ENCODE peak calls at places on chromosomes 5 and 9, in nine cellular contexts. One of them, this sample, is unnamed.

GRCh38 chr5:102826629-102827028 is 71.5 kb downstream of the PAM start:
- DNase-seq in IMR-90: no peak
- DNase-seq in AG10803: no peak
- DNase-seq in adrenal gland: no peak
- DNase-seq in fibroblast of villous mesenchyme: no peak
- DNase-seq in body of pancreas: no peak
- DNase-seq in suprapubic skin: no peak
- DNase-seq in fibroblast of pulmonary artery: no peak
- DNase-seq in uterus: no peak
- DNase-seq in this sample: no peak

GRCh38 chr5:58582411-58583393 is at the start of gene RAB3C:
- DNase-seq in IMR-90: peak; percentile 90
- DNase-seq in AG10803: peak; percentile 90
- DNase-seq in adrenal gland: peak; percentile 94
- DNase-seq in fibroblast of villous mesenchyme: peak; percentile 91
- DNase-seq in body of pancreas: peak; percentile 97
- DNase-seq in suprapubic skin: peak; percentile 88
- DNase-seq in fibroblast of pulmonary artery: peak; percentile 94
- DNase-seq in uterus: peak; percentile 77
- DNase-seq in this sample: peak; percentile 85

GRCh38 chr5:60521379-60522298 is 178.3 kb downstream of the DEPDC1B start:
- DNase-seq in IMR-90: no peak
- DNase-seq in AG10803: no peak
- DNase-seq in adrenal gland: no peak
- DNase-seq in fibroblast of villous mesenchyme: no peak
- DNase-seq in body of pancreas: no peak
- DNase-seq in suprapubic skin: no peak
- DNase-seq in fibroblast of pulmonary artery: no peak
- DNase-seq in uterus: no peak
- DNase-seq in this sample: no peak

GRCh38 chr9:104580562-104580961 is 11.6 kb downstream of the OR13C8 start:
- DNase-seq in IMR-90: no peak
- DNase-seq in AG10803: no peak
- DNase-seq in adrenal gland: no peak
- DNase-seq in fibroblast of villous mesenchyme: no peak
- DNase-seq in body of pancreas: no peak
- DNase-seq in suprapubic skin: no peak
- DNase-seq in fibroblast of pulmonary artery: no peak
- DNase-seq in uterus: no peak
- DNase-seq in this sample: no peak

GRCh38 chr9:37574996-37575395 is 1.2 kb downstream of the FBXO10 start:
- DNase-seq in IMR-90: peak; percentile 41
- DNase-seq in AG10803: no peak
- DNase-seq in adrenal gland: no peak
- DNase-seq in fibroblast of villous mesenchyme: peak; percentile 11
- DNase-seq in body of pancreas: no peak
- DNase-seq in suprapubic skin: no peak
- DNase-seq in fibroblast of pulmonary artery: no peak
- DNase-seq in uterus: no peak
- DNase-seq in this sample: no peak

GRCh38 chr5:135232958-135233357 is 166.1 kb downstream of the MACROH2A1 start:
- DNase-seq in IMR-90: no peak
- DNase-seq in AG10803: no peak
- DNase-seq in adrenal gland: no peak
- DNase-seq in fibroblast of villous mesenchyme: no peak
- DNase-seq in body of pancreas: no peak
- DNase-seq in suprapubic skin: no peak
- DNase-seq in fibroblast of pulmonary artery: no peak
- DNase-seq in uterus: no peak
- DNase-seq in this sample: peak; percentile 21

GRCh38 chr5:72402381-72402890 is 82.3 kb downstream of the PTCD2 start:
- DNase-seq in IMR-90: peak; percentile 85
- DNase-seq in AG10803: peak; percentile 52
- DNase-seq in adrenal gland: no peak
- DNase-seq in fibroblast of villous mesenchyme: peak; percentile 51
- DNase-seq in body of pancreas: no peak
- DNase-seq in suprapubic skin: no peak
- DNase-seq in fibroblast of pulmonary artery: no peak
- DNase-seq in uterus: no peak
- DNase-seq in this sample: no peak

GRCh38 chr9:33840381-33840780 is 23.4 kb downstream of the UBE2R2 start:
- DNase-seq in IMR-90: peak; percentile 32
- DNase-seq in AG10803: peak; percentile 65
- DNase-seq in adrenal gland: no peak
- DNase-seq in fibroblast of villous mesenchyme: peak; percentile 41
- DNase-seq in body of pancreas: no peak
- DNase-seq in suprapubic skin: no peak
- DNase-seq in fibroblast of pulmonary artery: no peak
- DNase-seq in uterus: no peak
- DNase-seq in this sample: no peak

GRCh38 chr5:139215176-139215975 is 17.2 kb upstream of the SIL1 start:
- DNase-seq in IMR-90: no peak
- DNase-seq in AG10803: no peak
- DNase-seq in adrenal gland: no peak
- DNase-seq in fibroblast of villous mesenchyme: peak; percentile 40
- DNase-seq in body of pancreas: no peak
- DNase-seq in suprapubic skin: no peak
- DNase-seq in fibroblast of pulmonary artery: peak; percentile 47
- DNase-seq in uterus: no peak
- DNase-seq in this sample: no peak

GRCh38 chr5:16937503-16938161 is 1.5 kb upstream of the MYO10 start:
- DNase-seq in IMR-90: no peak
- DNase-seq in AG10803: no peak
- DNase-seq in adrenal gland: no peak
- DNase-seq in fibroblast of villous mesenchyme: no peak
- DNase-seq in body of pancreas: no peak
- DNase-seq in suprapubic skin: no peak
- DNase-seq in fibroblast of pulmonary artery: no peak
- DNase-seq in uterus: no peak
- DNase-seq in this sample: no peak

GRCh38 chr5:27814211-27814610 is 775.8 kb upstream of the CDH9 start:
- DNase-seq in IMR-90: no peak
- DNase-seq in AG10803: no peak
- DNase-seq in adrenal gland: no peak
- DNase-seq in fibroblast of villous mesenchyme: no peak
- DNase-seq in body of pancreas: no peak
- DNase-seq in suprapubic skin: no peak
- DNase-seq in fibroblast of pulmonary artery: no peak
- DNase-seq in uterus: no peak
- DNase-seq in this sample: no peak

GRCh38 chr9:90053027-90053426 is 448.2 kb downstream of the GADD45G start:
- DNase-seq in IMR-90: no peak
- DNase-seq in AG10803: no peak
- DNase-seq in adrenal gland: peak; percentile 42
- DNase-seq in fibroblast of villous mesenchyme: no peak
- DNase-seq in body of pancreas: no peak
- DNase-seq in suprapubic skin: no peak
- DNase-seq in fibroblast of pulmonary artery: no peak
- DNase-seq in uterus: no peak
- DNase-seq in this sample: no peak

GRCh38 chr5:127029513-127030258 is 672 bp downstream of the MARCHF3 start:
- DNase-seq in IMR-90: peak; percentile 65
- DNase-seq in AG10803: peak; percentile 59
- DNase-seq in adrenal gland: peak; percentile 78
- DNase-seq in fibroblast of villous mesenchyme: peak; percentile 63
- DNase-seq in body of pancreas: peak; percentile 76
- DNase-seq in suprapubic skin: peak; percentile 73
- DNase-seq in fibroblast of pulmonary artery: peak; percentile 74
- DNase-seq in uterus: peak; percentile 49
- DNase-seq in this sample: peak; percentile 51

GRCh38 chr5:151023651-151024050 is 3.3 kb downstream of the GPX3 start:
- DNase-seq in IMR-90: no peak
- DNase-seq in AG10803: peak; percentile 32
- DNase-seq in adrenal gland: peak; percentile 60
- DNase-seq in fibroblast of villous mesenchyme: peak; percentile 84
- DNase-seq in body of pancreas: peak; percentile 51
- DNase-seq in suprapubic skin: no peak
- DNase-seq in fibroblast of pulmonary artery: peak; percentile 76
- DNase-seq in uterus: peak; percentile 69
- DNase-seq in this sample: peak; percentile 82

GRCh38 chr9:85688361-85688760 is 53.4 kb downstream of the AGTPBP1 start:
- DNase-seq in IMR-90: no peak
- DNase-seq in AG10803: no peak
- DNase-seq in adrenal gland: no peak
- DNase-seq in fibroblast of villous mesenchyme: no peak
- DNase-seq in body of pancreas: no peak
- DNase-seq in suprapubic skin: no peak
- DNase-seq in fibroblast of pulmonary artery: no peak
- DNase-seq in uterus: no peak
- DNase-seq in this sample: no peak

GRCh38 chr5:9265391-9266287 is 280.2 kb downstream of the SEMA5A start:
- DNase-seq in IMR-90: peak; percentile 99
- DNase-seq in AG10803: peak; percentile 88
- DNase-seq in adrenal gland: no peak
- DNase-seq in fibroblast of villous mesenchyme: peak; percentile 92
- DNase-seq in body of pancreas: no peak
- DNase-seq in suprapubic skin: no peak
- DNase-seq in fibroblast of pulmonary artery: peak; percentile 78
- DNase-seq in uterus: no peak
- DNase-seq in this sample: no peak

DNA sequence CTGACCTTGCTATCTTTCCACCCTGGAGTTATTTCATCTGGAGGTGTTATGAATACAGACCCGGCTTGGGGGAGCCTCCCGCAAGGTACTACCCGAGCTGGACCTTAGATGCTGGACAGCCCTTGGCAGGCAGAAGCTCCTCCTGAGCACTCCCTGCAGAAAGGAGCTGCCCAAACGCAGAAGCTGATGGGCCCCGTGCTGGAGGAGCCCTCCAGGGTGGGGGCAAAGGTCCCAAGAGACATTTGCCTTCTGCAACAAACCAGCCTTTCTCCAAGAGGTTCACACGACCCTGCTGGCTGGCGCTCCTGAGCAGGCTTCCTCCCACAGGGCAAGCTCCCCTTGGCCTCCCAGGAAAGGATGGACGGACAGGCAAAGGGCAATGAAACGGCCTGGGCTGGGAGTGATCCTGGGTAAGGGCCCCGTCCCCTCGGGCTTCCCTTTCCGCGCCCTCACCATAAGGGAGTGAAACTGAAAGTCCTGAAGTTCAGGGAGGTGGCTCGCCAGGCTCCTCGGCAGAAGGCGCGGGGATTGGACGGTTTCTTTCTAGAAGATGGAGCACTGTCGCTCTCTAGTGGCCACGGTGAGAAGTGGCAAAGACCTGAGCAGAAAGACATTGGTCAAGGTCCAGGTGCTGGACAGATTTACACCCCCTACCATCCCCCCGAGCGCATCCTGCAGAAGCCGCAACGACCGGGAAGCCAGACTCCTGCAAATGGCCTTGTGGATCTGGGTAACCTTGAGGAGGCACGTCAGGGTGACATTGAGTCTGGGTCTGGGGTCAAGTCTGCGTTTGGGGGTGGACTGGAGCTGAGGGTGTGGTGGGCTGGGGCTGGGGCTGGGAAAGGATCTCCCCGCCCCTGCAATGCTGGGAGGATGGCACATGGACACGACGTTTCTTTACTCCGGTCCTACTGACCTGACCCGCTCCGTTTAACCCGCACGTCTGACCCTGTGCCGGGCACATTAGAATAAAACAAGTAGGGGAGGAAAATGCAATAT is 56.4 kb downstream of the NEURL1B start:
- DNase-seq in IMR-90: peak; percentile 78
- DNase-seq in AG10803: peak; percentile 79
- DNase-seq in adrenal gland: peak; percentile 95
- DNase-seq in fibroblast of villous mesenchyme: peak; percentile 91
- DNase-seq in body of pancreas: peak; percentile 94
- DNase-seq in suprapubic skin: peak; percentile 91
- DNase-seq in fibroblast of pulmonary artery: peak; percentile 88
- DNase-seq in uterus: peak; percentile 93
- DNase-seq in this sample: peak; percentile 50
- H3K4me3 ChIP-seq in IMR-90: peak overlapping the region; percentile 61
- H3K4me3 ChIP-seq in AG10803: peak overlapping the region; percentile 87
- H3K4me3 ChIP-seq in adrenal gland: no peak overlapping the region
- H3K4me3 ChIP-seq in fibroblast of villous mesenchyme: peak overlapping the region; percentile 65
- H3K4me3 ChIP-seq in body of pancreas: peak overlapping the region; percentile 24
- H3K4me3 ChIP-seq in suprapubic skin: peak overlapping the region; percentile 71
- H3K4me3 ChIP-seq in fibroblast of pulmonary artery: peak overlapping the region; percentile 70
- H3K4me3 ChIP-seq in uterus: peak overlapping the region; percentile 49
- H3K4me3 ChIP-seq in this sample: peak overlapping the region; percentile 54

GRCh38 chr9:93684806-93685553 is 108.6 kb downstream of the PHF2 start:
- DNase-seq in IMR-90: peak; percentile 24
- DNase-seq in AG10803: peak; percentile 19
- DNase-seq in adrenal gland: no peak
- DNase-seq in fibroblast of villous mesenchyme: no peak
- DNase-seq in body of pancreas: no peak
- DNase-seq in suprapubic skin: no peak
- DNase-seq in fibroblast of pulmonary artery: peak; percentile 27
- DNase-seq in uterus: no peak
- DNase-seq in this sample: no peak
- TF ChIP-seq CTCF in IMR-90: peak; percentile 19
- TF ChIP-seq CTCF in AG10803: peak; percentile 15
- TF ChIP-seq CTCF in adrenal gland: no peak
- TF ChIP-seq CTCF in fibroblast of villous mesenchyme: peak; percentile 28
- TF ChIP-seq CTCF in body of pancreas: no peak
- TF ChIP-seq CTCF in suprapubic skin: no peak
- TF ChIP-seq CTCF in fibroblast of pulmonary artery: peak; percentile 31
- TF ChIP-seq CTCF in uterus: no peak
- TF ChIP-seq CTCF in this sample: peak; percentile 24

DNA sequence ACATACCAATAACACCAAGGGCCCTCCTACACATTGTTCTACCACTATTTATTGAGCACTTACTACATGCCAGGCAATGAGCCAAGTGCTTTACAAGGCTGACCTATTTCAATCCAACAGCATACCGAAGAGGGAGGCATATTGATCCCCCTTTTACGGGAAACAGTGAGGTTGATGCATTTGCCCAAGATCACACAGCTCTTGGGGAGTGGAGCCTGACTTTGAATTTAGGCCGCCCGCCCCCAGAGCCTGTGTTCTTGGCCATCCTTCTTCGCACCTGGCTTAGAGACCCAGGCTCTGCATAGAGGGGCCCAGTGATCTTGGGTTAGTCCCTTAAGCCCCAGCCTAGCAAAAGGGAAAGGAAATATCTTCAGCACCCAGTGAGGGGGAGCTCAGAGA is 158.1 kb upstream of the IER5L start:
- DNase-seq in IMR-90: peak; percentile 46
- DNase-seq in AG10803: peak; percentile 84
- DNase-seq in adrenal gland: no peak
- DNase-seq in fibroblast of villous mesenchyme: no peak
- DNase-seq in body of pancreas: no peak
- DNase-seq in suprapubic skin: no peak
- DNase-seq in fibroblast of pulmonary artery: peak; percentile 92
- DNase-seq in uterus: no peak
- DNase-seq in this sample: no peak
- H3K4me3 ChIP-seq in IMR-90: no peak overlapping the region
- H3K4me3 ChIP-seq in AG10803: peak overlapping the region; percentile 49
- H3K4me3 ChIP-seq in adrenal gland: no peak overlapping the region
- H3K4me3 ChIP-seq in fibroblast of villous mesenchyme: no peak overlapping the region
- H3K4me3 ChIP-seq in body of pancreas: no peak overlapping the region
- H3K4me3 ChIP-seq in suprapubic skin: peak overlapping the region; percentile 44
- H3K4me3 ChIP-seq in fibroblast of pulmonary artery: no peak overlapping the region
- H3K4me3 ChIP-seq in uterus: peak overlapping the region; percentile 26
- H3K4me3 ChIP-seq in this sample: no peak overlapping the region

DNA sequence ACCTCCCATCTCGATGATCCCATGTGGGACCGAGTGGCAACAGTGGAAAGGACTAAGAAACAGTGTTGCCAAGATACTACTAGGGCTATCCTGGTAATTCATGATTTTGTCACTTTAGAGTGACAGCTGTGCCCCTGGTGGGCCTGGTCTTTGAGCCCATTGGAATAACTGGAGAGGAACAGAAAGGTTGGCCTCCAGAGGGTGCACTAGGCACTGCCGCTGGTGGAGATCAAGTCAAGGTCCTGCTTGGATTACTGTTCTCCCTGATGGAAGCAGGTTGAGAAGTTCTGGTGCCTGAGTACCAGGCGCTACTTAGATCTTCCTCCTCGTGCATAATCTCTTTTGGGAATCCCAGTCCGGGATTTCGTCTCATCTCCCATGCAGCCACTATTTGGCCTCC is 129.6 kb downstream of the SEC61B start:
- DNase-seq in IMR-90: no peak
- DNase-seq in AG10803: no peak
- DNase-seq in adrenal gland: no peak
- DNase-seq in fibroblast of villous mesenchyme: no peak
- DNase-seq in body of pancreas: no peak
- DNase-seq in suprapubic skin: no peak
- DNase-seq in fibroblast of pulmonary artery: no peak
- DNase-seq in uterus: no peak
- DNase-seq in this sample: no peak
- TF ChIP-seq CTCF in IMR-90: no peak
- TF ChIP-seq CTCF in AG10803: no peak
- TF ChIP-seq CTCF in adrenal gland: no peak
- TF ChIP-seq CTCF in fibroblast of villous mesenchyme: no peak
- TF ChIP-seq CTCF in body of pancreas: no peak
- TF ChIP-seq CTCF in suprapubic skin: no peak
- TF ChIP-seq CTCF in fibroblast of pulmonary artery: no peak
- TF ChIP-seq CTCF in uterus: no peak
- TF ChIP-seq CTCF in this sample: peak; percentile 6

This sample was measured in LNCaP clone FGC.